ENCODE peak calls at places on chromosomes 1 and 21, in five cellular contexts. Y is heart left ventricle, V is GM12865, E is PC-9, O is uterus. D is an unnamed sample.

GRCh38 chr1:33152685-33153432 is 29.0 kb downstream of the TRIM62 start:
- DNase-seq in Y (peak; percentile 90), V (peak; percentile 16), E (no peak), O (peak; percentile 57), D (peak; percentile 85)

GRCh38 chr1:18203645-18204044 is 96.0 kb downstream of the IGSF21 start:
- DNase-seq in Y (no peak), V (peak; percentile 13), E (no peak), O (no peak), D (no peak)

GRCh38 chr1:59061876-59062275 is 235.0 kb upstream of the FGGY start:
- DNase-seq in Y (no peak), V (peak; percentile 14), E (no peak), O (peak; percentile 69), D (peak; percentile 98)

GRCh38 chr1:193111641-193112090 is 6.5 kb upstream of the GLRX2 start:
- DNase-seq in Y (no peak), V (no peak), E (peak; percentile 59), O (peak; percentile 42), D (peak; percentile 91)

GRCh38 chr1:175158133-175158532 is 34.4 kb downstream of the KIAA0040 start:
- DNase-seq in Y (no peak), V (no peak), E (no peak), O (no peak), D (no peak)

GRCh38 chr1:185562623-185563359 is 171.4 kb upstream of the HMCN1 start:
- DNase-seq in Y (no peak), V (no peak), E (no peak), O (no peak), D (no peak)

GRCh38 chr1:246526915-246527314 is 19.8 kb upstream of the SMYD3 start:
- DNase-seq in Y (no peak), V (no peak), E (no peak), O (no peak), D (no peak)

GRCh38 chr1:58290685-58291372 is 255.7 kb downstream of the OMA1 start:
- DNase-seq in Y (no peak), V (peak; percentile 3), E (peak; percentile 19), O (no peak), D (peak; percentile 31)

DNA sequence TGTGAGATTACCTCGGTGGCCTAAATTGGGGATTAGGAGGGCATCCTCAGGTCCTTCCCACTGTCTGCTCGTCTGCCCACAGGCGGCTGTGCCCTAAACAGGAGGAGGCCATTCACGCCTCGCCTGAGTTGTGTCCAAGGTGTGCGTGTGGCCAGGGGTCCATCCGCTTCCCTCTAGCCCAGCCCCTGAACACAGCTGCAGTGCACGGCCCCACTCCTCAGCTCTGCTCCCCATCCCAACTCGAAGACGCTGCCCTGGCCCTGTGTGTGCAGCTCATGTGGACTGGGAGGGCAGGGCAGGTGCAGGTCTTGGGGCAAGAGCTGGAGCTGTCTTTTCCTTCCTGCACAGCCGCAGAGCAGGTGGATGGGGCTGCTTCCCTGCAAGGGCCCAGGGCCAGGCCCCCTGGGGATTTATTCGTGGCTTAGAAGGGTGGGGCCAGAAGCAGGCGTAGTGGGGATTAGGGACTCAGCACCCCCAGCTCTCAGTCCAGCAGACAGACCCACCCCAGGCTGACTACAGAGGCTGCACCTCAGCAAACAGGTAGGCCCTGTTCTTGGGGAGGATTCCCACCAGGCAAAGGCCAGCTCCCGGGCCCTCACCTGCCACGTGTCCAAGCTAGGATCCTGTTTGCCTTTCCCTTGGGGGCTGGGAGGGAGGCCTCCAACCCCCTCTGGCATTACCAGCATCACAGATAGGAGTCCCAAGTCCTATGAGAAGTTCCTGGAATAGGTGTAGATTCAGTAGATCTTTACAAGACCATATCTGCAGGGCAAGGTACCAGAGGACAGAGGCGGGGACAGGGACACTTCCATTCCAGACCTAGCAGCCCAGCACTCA is 4.4 kb downstream of the GUK1 start:
- DNase-seq in Y (peak; percentile 42), V (no peak), E (no peak), O (no peak), D (no peak)
- TF ChIP-seq CTCF in Y (no peak), V (no peak), E (no peak), O (no peak), D (no peak)

GRCh38 chr21:44875341-44875740 is 1.9 kb upstream of the PTTG1IP start:
- DNase-seq in Y (no peak), V (peak; percentile 59), E (no peak), O (no peak), D (peak; percentile 67)
- TF ChIP-seq CTCF in Y (no peak), V (no peak), E (no peak), O (peak; percentile 29), D (peak; percentile 5)

GRCh38 chr1:234541281-234541975 is 62.4 kb upstream of the TARBP1 start:
- DNase-seq in Y (no peak), V (no peak), E (no peak), O (no peak), D (peak; percentile 59)

GRCh38 chr1:234545512-234546386 is 64.2 kb downstream of the IRF2BP2 start:
- DNase-seq in Y (no peak), V (no peak), E (no peak), O (no peak), D (no peak)

GRCh38 chr1:234544094-234544579 is 65.2 kb upstream of the TARBP1 start:
- DNase-seq in Y (no peak), V (no peak), E (peak; percentile 57), O (peak; percentile 85), D (peak; percentile 99)

GRCh38 chr1:234542211-234542850 is 63.4 kb upstream of the TARBP1 start:
- DNase-seq in Y (no peak), V (no peak), E (no peak), O (no peak), D (no peak)

DNA sequence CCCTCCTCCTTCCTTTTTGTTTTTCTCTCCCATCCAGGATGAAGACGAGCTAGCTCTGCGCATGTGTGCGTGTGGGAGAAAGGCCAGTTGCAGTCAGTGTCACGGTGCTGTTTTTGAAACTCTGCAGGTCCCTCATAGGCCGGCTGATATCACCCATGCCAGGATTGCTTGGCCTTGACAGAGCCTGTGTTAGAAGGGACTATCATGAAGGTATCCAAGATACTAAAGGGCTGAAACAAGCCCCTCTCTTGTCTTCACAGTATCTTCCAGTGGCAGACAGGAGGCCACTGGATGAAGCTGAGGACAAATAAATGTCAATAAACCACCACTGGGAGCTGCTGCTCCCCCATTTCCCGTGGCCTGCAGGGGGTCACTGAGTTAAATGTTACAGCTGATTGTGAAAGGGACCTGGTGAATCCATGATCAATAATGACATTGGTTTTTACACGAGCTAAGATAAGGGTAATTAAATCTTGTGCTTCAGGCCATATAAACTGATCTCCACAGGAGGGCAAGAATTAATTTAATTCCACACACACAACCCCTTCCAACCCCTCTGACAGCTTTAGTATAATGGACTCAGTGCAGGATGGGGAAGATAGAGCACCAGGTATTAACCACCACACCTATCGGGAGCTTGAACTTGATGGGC is 64.6 kb upstream of the TARBP1 start:
- DNase-seq in Y (no peak), V (no peak), E (no peak), O (peak; percentile 78), D (no peak)
- TF ChIP-seq CTCF in Y (peak; percentile 23), V (no peak), E (no peak), O (no peak), D (no peak)

GRCh38 chr1:61182049-61182448 is 99.7 kb downstream of the NFIA start:
- DNase-seq in Y (no peak), V (no peak), E (no peak), O (no peak), D (peak; percentile 68)
- TF ChIP-seq CTCF in Y (no peak), V (no peak), E (no peak), O (no peak), D (no peak)

GRCh38 chr1:11805454-11806306 is at the start of the genes CLCN6 and MTHFR:
- DNase-seq in Y (peak; percentile 100), V (peak; percentile 99), E (peak; percentile 100), O (peak; percentile 100), D (peak; percentile 99)
- TF ChIP-seq CTCF in Y (no peak), V (no peak), E (no peak), O (peak; percentile 20), D (no peak)

GRCh38 chr1:150162862-150163706 is 13.4 kb downstream of the PLEKHO1 start:
- DNase-seq in Y (peak; percentile 83), V (peak; percentile 96), E (no peak), O (peak; percentile 92), D (peak; percentile 99)
- TF ChIP-seq CTCF in Y (no peak), V (no peak), E (no peak), O (peak; percentile 2), D (peak; percentile 9)

DNA sequence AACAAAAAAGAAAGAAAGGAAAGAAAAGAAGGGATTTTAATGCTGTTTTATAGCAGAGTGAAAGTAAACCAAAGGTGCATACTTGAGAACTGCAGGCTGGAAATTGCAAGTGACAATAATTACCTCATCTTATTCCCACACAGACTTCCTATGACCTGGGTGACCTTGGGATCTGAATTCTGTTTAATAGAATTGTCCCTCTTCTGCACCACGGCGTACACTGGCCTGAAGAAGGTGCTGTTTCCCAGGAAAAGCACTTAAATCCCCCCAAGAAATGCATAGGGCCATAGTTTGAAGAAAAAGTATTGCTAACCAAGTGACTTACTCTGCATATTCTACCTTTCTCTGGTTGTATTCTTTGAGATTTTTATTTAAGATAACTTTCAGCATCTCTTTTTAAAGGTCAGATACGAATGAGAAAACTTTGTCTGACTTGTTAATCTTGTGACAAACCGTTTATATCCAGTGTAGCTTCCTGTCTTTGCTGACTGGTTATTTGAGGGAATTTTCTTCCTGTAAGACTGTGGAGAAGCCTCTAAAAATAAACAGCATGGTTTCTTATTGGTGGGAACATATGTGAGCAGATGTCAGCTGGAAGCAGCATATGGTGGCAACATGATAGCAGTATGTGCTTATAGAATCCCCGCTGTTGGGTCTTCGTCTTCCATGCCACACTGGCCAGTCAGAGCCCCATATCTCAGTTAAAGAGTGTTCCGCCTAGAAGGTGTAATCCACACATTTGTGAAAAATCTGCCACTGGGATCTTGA is 16.3 kb downstream of the TGFB2 start:
- DNase-seq in Y (no peak), V (no peak), E (no peak), O (no peak), D (peak; percentile 79)
- TF ChIP-seq CTCF in Y (peak; percentile 50), V (peak; percentile 9), E (peak; percentile 52), O (no peak), D (peak; percentile 77)

GRCh38 chr1:149942885-149943284 is 6.2 kb upstream of the MTMR11 start:
- DNase-seq in Y (no peak), V (no peak), E (no peak), O (no peak), D (no peak)

GRCh38 chr1:149945206-149945605 is 8.5 kb upstream of the MTMR11 start:
- DNase-seq in Y (no peak), V (no peak), E (no peak), O (no peak), D (no peak)

GRCh38 chr1:149940427-149940826 is 3.7 kb upstream of the MTMR11 start:
- DNase-seq in Y (no peak), V (no peak), E (no peak), O (no peak), D (no peak)

GRCh38 chr1:149937779-149938178 is 1.1 kb upstream of the MTMR11 start:
- DNase-seq in Y (no peak), V (peak; percentile 45), E (peak; percentile 7), O (no peak), D (no peak)

DNA sequence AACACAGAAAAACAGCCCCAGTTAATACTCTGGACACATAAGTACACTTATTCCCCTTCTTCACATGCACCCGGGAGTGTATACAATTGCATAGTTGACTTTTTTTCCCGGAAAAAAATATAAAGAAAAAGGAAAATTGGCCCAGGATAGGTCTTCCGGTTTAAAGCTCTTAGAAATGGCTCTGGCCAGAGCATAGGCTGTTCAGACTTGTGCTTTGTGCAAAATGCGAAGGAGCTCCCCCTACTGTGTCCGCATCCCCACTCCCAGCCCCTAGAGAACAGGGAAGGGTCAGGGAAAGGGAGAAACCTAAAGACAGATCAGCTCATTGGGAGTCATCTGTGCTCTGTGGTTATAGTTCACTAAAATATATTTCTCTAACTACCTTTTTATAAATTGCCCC is 5.5 kb upstream of the MTMR11 start:
- DNase-seq in Y (no peak), V (no peak), E (no peak), O (no peak), D (peak; percentile 56)
- TF ChIP-seq CTCF in Y (peak; percentile 33), V (no peak), E (no peak), O (peak; percentile 36), D (peak; percentile 44)

GRCh38 chr1:23483327-23484252 is at the start of gene ASAP3:
- DNase-seq in Y (peak; percentile 72), V (no peak), E (peak; percentile 12), O (peak; percentile 72), D (peak; percentile 63)
- TF ChIP-seq CTCF in Y (peak; percentile 26), V (peak; percentile 5), E (no peak), O (no peak), D (peak; percentile 7)

D was measured in fibroblast of pulmonary artery.